ENCODE peak calls at places on chromosomes 12 and 14, in four cellular contexts. One of them, this sample, is unnamed.

GRCh38 chr12:120490833-120491512 is 4.9 kb upstream of the DYNLL1 start:
- DNase-seq in SK-MEL-5: no peak
- DNase-seq in brain pericyte: no peak
- DNase-seq in Panc1: no peak
- DNase-seq in this sample: no peak

GRCh38 chr12:14257303-14257733 is 108.2 kb upstream of the ATF7IP start:
- DNase-seq in SK-MEL-5: no peak
- DNase-seq in Panc1: no peak
- DNase-seq in brain pericyte: no peak
- DNase-seq in this sample: peak

GRCh38 chr12:53695148-53696138 is 19.6 kb upstream of the ATP5MC2 start:
- DNase-seq in Panc1: no peak
- DNase-seq in SK-MEL-5: no peak
- DNase-seq in brain pericyte: no peak
- DNase-seq in this sample: peak

GRCh38 chr14:69882086-69882864 is 3.1 kb downstream of the SMOC1 start:
- DNase-seq in Panc1: no peak
- DNase-seq in SK-MEL-5: no peak
- DNase-seq in brain pericyte: no peak
- DNase-seq in this sample: no peak

GRCh38 chr12:64278421-64278820 is 56.3 kb upstream of the KICS2 start:
- DNase-seq in Panc1: no peak
- DNase-seq in SK-MEL-5: no peak
- DNase-seq in brain pericyte: no peak
- DNase-seq in this sample: no peak

GRCh38 chr14:69845050-69845581 is 34.1 kb upstream of the SMOC1 start:
- DNase-seq in brain pericyte: no peak
- DNase-seq in SK-MEL-5: no peak
- DNase-seq in Panc1: no peak
- DNase-seq in this sample: no peak

GRCh38 chr12:52436000-52436827 is 2.0 kb upstream of the KRT75 start:
- DNase-seq in SK-MEL-5: no peak
- DNase-seq in brain pericyte: no peak
- DNase-seq in Panc1: no peak
- DNase-seq in this sample: no peak

GRCh38 chr14:76761849-76762616 is 765 bp downstream of the VASH1 start:
- DNase-seq in SK-MEL-5: no peak
- DNase-seq in brain pericyte: no peak
- DNase-seq in Panc1: no peak
- DNase-seq in this sample: no peak

GRCh38 chr12:107875772-107876171 is 101.3 kb downstream of the ASCL4 start:
- DNase-seq in SK-MEL-5: no peak
- DNase-seq in brain pericyte: no peak
- DNase-seq in Panc1: no peak
- DNase-seq in this sample: no peak

GRCh38 chr14:35034440-35034833 is 11.6 kb upstream of the FAM177A1 start:
- DNase-seq in SK-MEL-5: no peak
- DNase-seq in brain pericyte: no peak
- DNase-seq in Panc1: no peak
- DNase-seq in this sample: no peak

GRCh38 chr12:51663390-51663789 is 72.4 kb downstream of the SCN8A start:
- DNase-seq in brain pericyte: no peak
- DNase-seq in SK-MEL-5: no peak
- DNase-seq in Panc1: no peak
- DNase-seq in this sample: no peak

GRCh38 chr14:93759781-93760307 is 28.4 kb downstream of the PRIMA1 start:
- DNase-seq in SK-MEL-5: no peak
- DNase-seq in brain pericyte: no peak
- DNase-seq in Panc1: no peak
- DNase-seq in this sample: no peak

GRCh38 chr12:2017724-2018337 is 13.6 kb upstream of the DCP1B start:
- DNase-seq in SK-MEL-5: no peak
- DNase-seq in Panc1: no peak
- DNase-seq in brain pericyte: no peak
- DNase-seq in this sample: no peak

GRCh38 chr14:54979039-54979438 is 47.9 kb downstream of the WDHD1 start:
- DNase-seq in brain pericyte: no peak
- DNase-seq in SK-MEL-5: no peak
- DNase-seq in Panc1: no peak
- DNase-seq in this sample: no peak

GRCh38 chr12:25459541-25459951 is 93.5 kb downstream of the LMNTD1 start:
- DNase-seq in SK-MEL-5: no peak
- DNase-seq in Panc1: no peak
- DNase-seq in brain pericyte: no peak
- DNase-seq in this sample: no peak

GRCh38 chr12:8493084-8493483 is 20.2 kb upstream of the CLEC4D start:
- DNase-seq in Panc1: no peak
- DNase-seq in brain pericyte: no peak
- DNase-seq in SK-MEL-5: no peak
- DNase-seq in this sample: no peak

GRCh38 chr14:103121846-103122577 is 1.2 kb upstream of the TNFAIP2 start:
- DNase-seq in SK-MEL-5: no peak
- DNase-seq in Panc1: no peak
- DNase-seq in brain pericyte: no peak
- DNase-seq in this sample: peak

GRCh38 chr12:105705765-105706164 is 375.3 kb downstream of the C12orf75 start:
- DNase-seq in brain pericyte: peak
- DNase-seq in SK-MEL-5: peak
- DNase-seq in Panc1: peak
- DNase-seq in this sample: peak

GRCh38 chr14:72673179-72673578 is 220.7 kb downstream of the DPF3 start:
- DNase-seq in SK-MEL-5: no peak
- DNase-seq in brain pericyte: no peak
- DNase-seq in Panc1: no peak
- DNase-seq in this sample: no peak

GRCh38 chr12:19507823-19508222 is 68.5 kb downstream of the AEBP2 start:
- DNase-seq in Panc1: no peak
- DNase-seq in SK-MEL-5: peak
- DNase-seq in brain pericyte: no peak
- DNase-seq in this sample: no peak

GRCh38 chr14:64971890-64972785 is at the start of gene RAB15:
- DNase-seq in Panc1: no peak
- DNase-seq in SK-MEL-5: no peak
- DNase-seq in brain pericyte: no peak
- DNase-seq in this sample: peak

GRCh38 chr12:108459106-108459505 is 56.0 kb upstream of the FICD start:
- DNase-seq in brain pericyte: no peak
- DNase-seq in SK-MEL-5: no peak
- DNase-seq in Panc1: no peak
- DNase-seq in this sample: no peak

This sample was measured in kidney glomerular epithelial cell.